ENCODE peak calls at places on chromosomes 6 and 20, in four cellular contexts. P is IMR-90, D is lower lobe of right lung, H is tibial artery. V is an unnamed sample. For H3K4me1, the result is how much of the 10 kb centered on the place peaks cover.

GRCh38 chr6:31187780-31188194 is 17.3 kb upstream of the POU5F1 start:
- DNase-seq in P (no peak), D (no peak), H (no peak), V (no peak)

GRCh38 chr6:55898342-55898741 is 23.0 kb upstream of the BMP5 start:
- DNase-seq in P (peak), D (no peak), H (no peak), V (no peak)

GRCh38 chr6:31586596-31586995 is 519 bp downstream of the LST1 start:
- DNase-seq in P (no peak), D (no peak), H (no peak), V (no peak)

GRCh38 chr6:134821397-134821796 is 128.5 kb downstream of the ALDH8A1 start:
- DNase-seq in P (no peak), D (no peak), H (no peak), V (no peak)

GRCh38 chr20:46378390-46379009 is 27.9 kb downstream of the ELMO2 start:
- DNase-seq in P (no peak), D (no peak), H (no peak), V (peak)

GRCh38 chr6:170091000-170091638 is 199.8 kb downstream of the DLL1 start:
- DNase-seq in P (no peak), D (peak), H (peak), V (peak)

GRCh38 chr6:94570576-94570975 is 1006.8 kb upstream of the MANEA start:
- DNase-seq in P (no peak), D (no peak), H (no peak), V (no peak)

GRCh38 chr6:142868917-142869316 is 76.1 kb downstream of the HIVEP2 start:
- DNase-seq in P (no peak), D (no peak), H (no peak), V (no peak)

GRCh38 chr6:157841211-157841840 is 18.3 kb downstream of the SNX9 start:
- DNase-seq in P (no peak), D (no peak), H (no peak), V (no peak)

GRCh38 chr6:127404133-127404532 is 55.1 kb downstream of the KIAA0408 start:
- DNase-seq in P (no peak), D (no peak), H (no peak), V (no peak)

GRCh38 chr6:140504776-140505175 is 1130.3 kb upstream of the CITED2 start:
- DNase-seq in P (no peak), D (no peak), H (no peak), V (no peak)

GRCh38 chr6:109174911-109175310 is 79.6 kb downstream of the CEP57L1 start:
- DNase-seq in P (no peak), D (no peak), H (no peak), V (no peak)

GRCh38 chr6:26536571-26537159 is 1.5 kb upstream of the HMGN4 start:
- DNase-seq in P (peak), D (no peak), H (no peak), V (no peak)

GRCh38 chr6:2488578-2488977 is 243.2 kb upstream of the GMDS start:
- DNase-seq in P (no peak), D (no peak), H (no peak), V (no peak)

GRCh38 chr6:80725156-80725930 is 618.9 kb downstream of the BCKDHB start:
- DNase-seq in P (peak), D (no peak), H (no peak), V (no peak)

GRCh38 chr6:111984081-111984480 is 69.8 kb upstream of the CCN6 start:
- DNase-seq in P (no peak), D (no peak), H (no peak), V (no peak)

GRCh38 chr6:41680182-41680965 is 42.1 kb downstream of the MDFI start:
- DNase-seq in P (no peak), D (no peak), H (no peak), V (peak)

GRCh38 chr20:46954490-46955038 is 59.9 kb downstream of the EYA2 start:
- DNase-seq in P (peak), D (no peak), H (no peak), V (no peak)

GRCh38 chr6:158758464-158758863 is 60.7 kb downstream of the EZR start:
- DNase-seq in P (peak), D (no peak), H (no peak), V (no peak)

GRCh38 chr6:56856036-56856580 is 98.8 kb upstream of the BEND6 start:
- DNase-seq in P (peak), D (no peak), H (no peak), V (no peak)

GRCh38 chr6:6758915-6759654 is 170.6 kb downstream of the LY86 start:
- DNase-seq in P (peak), D (no peak), H (peak), V (no peak)

GRCh38 chr6:170461556-170462365 is 91.3 kb downstream of the PSMB1 start:
- DNase-seq in P (no peak), D (no peak), H (no peak), V (no peak)

GRCh38 chr6:18276610-18277009 is 12.3 kb upstream of the DEK start:
- DNase-seq in P (no peak), D (no peak), H (no peak), V (no peak)

GRCh38 chr20:2217857-2218529 is 77.8 kb upstream of the TGM3 start:
- DNase-seq in P (no peak), D (no peak), H (peak), V (no peak)

GRCh38 chr6:124741341-124741740 is 220.9 kb upstream of the RNF217 start:
- DNase-seq in P (peak), D (no peak), H (no peak), V (no peak)

GRCh38 chr6:18240230-18240629 is 24.1 kb downstream of the DEK start:
- DNase-seq in P (no peak), D (no peak), H (no peak), V (no peak)

GRCh38 chr20:50425076-50425475 is 85.1 kb upstream of the PTPN1 start:
- DNase-seq in P (no peak), D (no peak), H (peak), V (no peak)
- H3K4me1 ChIP-seq in P (under half), D (under half), H (under half), V (under half)

GRCh38 chr6:45586216-45587171 is 208.8 kb upstream of the SUPT3H start:
- DNase-seq in P (no peak), D (no peak), H (no peak), V (peak)
- H3K4me1 ChIP-seq in P (under half), D (under half), H (under half), V (under half)

GRCh38 chr20:49270736-49271135 is 7.1 kb downstream of the ZNFX1 start:
- DNase-seq in P (no peak), D (no peak), H (no peak), V (no peak)
- H3K4me1 ChIP-seq in P (under half), D (half or more), H (under half), V (under half)

DNA sequence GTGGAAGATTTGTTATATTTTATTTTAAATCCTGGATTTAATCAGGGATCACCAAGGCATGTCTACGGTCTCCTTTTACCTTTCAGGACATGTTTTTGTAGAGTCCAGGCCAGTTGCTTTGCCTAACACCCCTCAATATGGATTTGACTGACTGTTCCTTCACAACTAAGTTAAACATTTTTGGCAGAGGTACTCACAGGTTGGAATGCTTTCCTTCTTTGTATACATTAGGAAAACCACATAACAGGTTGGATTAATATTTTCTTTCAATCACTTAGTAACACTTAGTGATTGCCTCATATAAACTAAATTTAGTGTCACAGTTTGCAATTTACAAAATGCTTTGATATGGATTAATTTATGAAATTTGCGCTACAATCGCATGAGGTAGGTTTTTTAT is 64.5 kb downstream of the IPCEF1 start:
- DNase-seq in P (peak), D (no peak), H (no peak), V (no peak)
- H3K4me1 ChIP-seq in P (under half), D (under half), H (under half), V (under half)

GRCh38 chr20:23143098-23143497 is 57.0 kb upstream of the CD93 start:
- DNase-seq in P (peak), D (peak), H (peak), V (peak)
- H3K4me1 ChIP-seq in P (under half), D (half or more), H (under half), V (under half)

GRCh38 chr6:139151425-139152087 is 16.7 kb downstream of the HECA start:
- DNase-seq in P (no peak), D (no peak), H (no peak), V (no peak)
- H3K4me1 ChIP-seq in P (under half), D (half or more), H (under half), V (under half)

V was measured in kidney.